ENCODE peak calls at places on chromosomes 11 and 22, in six cellular contexts. V is hypothalamus; K is activated CD4-positive, alpha-beta T cell treated with anti-CD3 and anti-CD28 coated beads, Interleukin-2, amount 50 U/mL, for 48 hours; H is thyroid gland; G is HAP-1; Y is C1 segment of cervical spinal cord. I is an unnamed sample.

GRCh38 chr11:119910056-119910455 is 181.1 kb upstream of the NECTIN1 start:
- DNase-seq in V (no peak), K (no peak), H (no peak), G (no peak), Y (no peak), I (no peak)

GRCh38 chr11:11422291-11423128 is 69.5 kb upstream of the CSNK2A3 start:
- DNase-seq in V (no peak), K (no peak), H (peak; percentile 73), G (no peak), Y (no peak), I (no peak)

GRCh38 chr11:78069465-78069864 is 5.8 kb downstream of the THRSP start:
- DNase-seq in V (no peak), K (no peak), H (no peak), G (no peak), Y (no peak), I (no peak)

GRCh38 chr11:123544631-123545375 is 109.6 kb downstream of the SCN3B start:
- DNase-seq in V (peak; percentile 51), K (no peak), H (no peak), G (no peak), Y (no peak), I (no peak)

GRCh38 chr11:72239849-72240460 is 4.0 kb downstream of the PHOX2A start:
- DNase-seq in V (no peak), K (no peak), H (peak; percentile 80), G (no peak), Y (no peak), I (no peak)

GRCh38 chr11:117870176-117870952 is 6.1 kb downstream of the FXYD6 start:
- DNase-seq in V (no peak), K (no peak), H (no peak), G (peak; percentile 53), Y (peak; percentile 34), I (no peak)

GRCh38 chr22:25098445-25099081 is 101.1 kb upstream of the CRYBB3 start:
- DNase-seq in V (no peak), K (no peak), H (no peak), G (no peak), Y (no peak), I (no peak)

GRCh38 chr22:22341736-22342135 is 97.2 kb downstream of the VPREB1 start:
- DNase-seq in V (no peak), K (no peak), H (no peak), G (no peak), Y (no peak), I (no peak)